ENCODE peak calls at places on chromosomes 7 and 10, in ten cellular contexts. One of them, this sample, is unnamed.

GRCh38 chr10:68095176-68095575 is 14.1 kb upstream of the MYPN start:
- DNase-seq in GM12865: no peak
- DNase-seq in left ventricle myocardium inferior: no peak
- DNase-seq in AG04450: no peak
- DNase-seq in dorsolateral prefrontal cortex: no peak
- DNase-seq in IMR-90: peak; percentile 78
- DNase-seq in esophagus squamous epithelium: no peak
- DNase-seq in cardiac muscle cell: no peak
- DNase-seq in fibroblast of mammary gland: peak; percentile 80
- DNase-seq in fibroblast of lung: no peak
- DNase-seq in this sample: peak; percentile 55

GRCh38 chr10:70803768-70804423 is 11.9 kb upstream of the SGPL1 start:
- DNase-seq in GM12865: no peak
- DNase-seq in fibroblast of mammary gland: no peak
- DNase-seq in esophagus squamous epithelium: no peak
- DNase-seq in dorsolateral prefrontal cortex: no peak
- DNase-seq in fibroblast of lung: no peak
- DNase-seq in cardiac muscle cell: no peak
- DNase-seq in AG04450: no peak
- DNase-seq in left ventricle myocardium inferior: no peak
- DNase-seq in IMR-90: no peak
- DNase-seq in this sample: no peak

GRCh38 chr7:99089914-99090629 is 53.8 kb downstream of the SMURF1 start:
- DNase-seq in fibroblast of mammary gland: no peak
- DNase-seq in dorsolateral prefrontal cortex: no peak
- DNase-seq in AG04450: no peak
- DNase-seq in esophagus squamous epithelium: no peak
- DNase-seq in IMR-90: no peak
- DNase-seq in fibroblast of lung: no peak
- DNase-seq in GM12865: no peak
- DNase-seq in cardiac muscle cell: no peak
- DNase-seq in left ventricle myocardium inferior: no peak
- DNase-seq in this sample: no peak

GRCh38 chr7:17593854-17594419 is 295.5 kb downstream of the AHR start:
- DNase-seq in cardiac muscle cell: no peak
- DNase-seq in fibroblast of lung: peak; percentile 60
- DNase-seq in GM12865: no peak
- DNase-seq in AG04450: no peak
- DNase-seq in dorsolateral prefrontal cortex: no peak
- DNase-seq in left ventricle myocardium inferior: no peak
- DNase-seq in esophagus squamous epithelium: no peak
- DNase-seq in fibroblast of mammary gland: peak; percentile 95
- DNase-seq in IMR-90: peak; percentile 18
- DNase-seq in this sample: no peak

GRCh38 chr7:24576171-24577052 is 3.2 kb downstream of the PALS2 start:
- DNase-seq in fibroblast of mammary gland: peak; percentile 83
- DNase-seq in left ventricle myocardium inferior: no peak
- DNase-seq in AG04450: peak; percentile 42
- DNase-seq in GM12865: peak; percentile 79
- DNase-seq in IMR-90: peak; percentile 77
- DNase-seq in esophagus squamous epithelium: no peak
- DNase-seq in cardiac muscle cell: peak; percentile 79
- DNase-seq in dorsolateral prefrontal cortex: no peak
- DNase-seq in fibroblast of lung: peak; percentile 87
- DNase-seq in this sample: peak; percentile 90

GRCh38 chr7:13991791-13992620 is 2.5 kb upstream of the ETV1 start:
- DNase-seq in fibroblast of mammary gland: no peak
- DNase-seq in AG04450: no peak
- DNase-seq in esophagus squamous epithelium: no peak
- DNase-seq in GM12865: no peak
- DNase-seq in left ventricle myocardium inferior: no peak
- DNase-seq in dorsolateral prefrontal cortex: no peak
- DNase-seq in cardiac muscle cell: no peak
- DNase-seq in IMR-90: no peak
- DNase-seq in fibroblast of lung: peak; percentile 44
- DNase-seq in this sample: no peak

GRCh38 chr10:117254338-117254737 is 13.4 kb downstream of the SLC18A2 start:
- DNase-seq in AG04450: no peak
- DNase-seq in left ventricle myocardium inferior: no peak
- DNase-seq in IMR-90: no peak
- DNase-seq in GM12865: no peak
- DNase-seq in cardiac muscle cell: no peak
- DNase-seq in dorsolateral prefrontal cortex: no peak
- DNase-seq in fibroblast of lung: no peak
- DNase-seq in fibroblast of mammary gland: no peak
- DNase-seq in esophagus squamous epithelium: no peak
- DNase-seq in this sample: no peak

GRCh38 chr10:103470755-103471653 is 8.0 kb downstream of the CALHM3 start:
- DNase-seq in GM12865: peak; percentile 98
- DNase-seq in dorsolateral prefrontal cortex: no peak
- DNase-seq in AG04450: no peak
- DNase-seq in fibroblast of lung: peak; percentile 62
- DNase-seq in IMR-90: no peak
- DNase-seq in esophagus squamous epithelium: peak; percentile 47
- DNase-seq in left ventricle myocardium inferior: no peak
- DNase-seq in fibroblast of mammary gland: peak; percentile 78
- DNase-seq in cardiac muscle cell: no peak
- DNase-seq in this sample: no peak

GRCh38 chr7:128032605-128033235 is 1.5 kb upstream of the LRRC4 start:
- DNase-seq in cardiac muscle cell: no peak
- DNase-seq in IMR-90: peak; percentile 28
- DNase-seq in esophagus squamous epithelium: no peak
- DNase-seq in left ventricle myocardium inferior: peak; percentile 24
- DNase-seq in AG04450: no peak
- DNase-seq in dorsolateral prefrontal cortex: no peak
- DNase-seq in GM12865: no peak
- DNase-seq in fibroblast of lung: no peak
- DNase-seq in fibroblast of mammary gland: no peak
- DNase-seq in this sample: peak; percentile 32

GRCh38 chr7:128030999-128031681 is at the start of gene LRRC4:
- DNase-seq in fibroblast of mammary gland: peak; percentile 39
- DNase-seq in cardiac muscle cell: peak; percentile 72
- DNase-seq in dorsolateral prefrontal cortex: no peak
- DNase-seq in fibroblast of lung: peak; percentile 39
- DNase-seq in IMR-90: peak; percentile 43
- DNase-seq in esophagus squamous epithelium: no peak
- DNase-seq in AG04450: no peak
- DNase-seq in left ventricle myocardium inferior: no peak
- DNase-seq in GM12865: peak; percentile 49
- DNase-seq in this sample: peak; percentile 59

GRCh38 chr7:128029405-128029995 is 1.7 kb downstream of the LRRC4 start:
- DNase-seq in dorsolateral prefrontal cortex: no peak
- DNase-seq in esophagus squamous epithelium: no peak
- DNase-seq in cardiac muscle cell: no peak
- DNase-seq in left ventricle myocardium inferior: no peak
- DNase-seq in fibroblast of lung: no peak
- DNase-seq in AG04450: no peak
- DNase-seq in fibroblast of mammary gland: no peak
- DNase-seq in IMR-90: no peak
- DNase-seq in GM12865: no peak
- DNase-seq in this sample: no peak

GRCh38 chr7:128031901-128032604 is 816 bp upstream of the LRRC4 start:
- DNase-seq in esophagus squamous epithelium: no peak
- DNase-seq in cardiac muscle cell: peak; percentile 74
- DNase-seq in fibroblast of mammary gland: peak; percentile 92
- DNase-seq in fibroblast of lung: peak; percentile 92
- DNase-seq in AG04450: peak; percentile 77
- DNase-seq in left ventricle myocardium inferior: peak; percentile 33
- DNase-seq in GM12865: peak; percentile 48
- DNase-seq in dorsolateral prefrontal cortex: no peak
- DNase-seq in IMR-90: peak; percentile 96
- DNase-seq in this sample: peak; percentile 93

DNA sequence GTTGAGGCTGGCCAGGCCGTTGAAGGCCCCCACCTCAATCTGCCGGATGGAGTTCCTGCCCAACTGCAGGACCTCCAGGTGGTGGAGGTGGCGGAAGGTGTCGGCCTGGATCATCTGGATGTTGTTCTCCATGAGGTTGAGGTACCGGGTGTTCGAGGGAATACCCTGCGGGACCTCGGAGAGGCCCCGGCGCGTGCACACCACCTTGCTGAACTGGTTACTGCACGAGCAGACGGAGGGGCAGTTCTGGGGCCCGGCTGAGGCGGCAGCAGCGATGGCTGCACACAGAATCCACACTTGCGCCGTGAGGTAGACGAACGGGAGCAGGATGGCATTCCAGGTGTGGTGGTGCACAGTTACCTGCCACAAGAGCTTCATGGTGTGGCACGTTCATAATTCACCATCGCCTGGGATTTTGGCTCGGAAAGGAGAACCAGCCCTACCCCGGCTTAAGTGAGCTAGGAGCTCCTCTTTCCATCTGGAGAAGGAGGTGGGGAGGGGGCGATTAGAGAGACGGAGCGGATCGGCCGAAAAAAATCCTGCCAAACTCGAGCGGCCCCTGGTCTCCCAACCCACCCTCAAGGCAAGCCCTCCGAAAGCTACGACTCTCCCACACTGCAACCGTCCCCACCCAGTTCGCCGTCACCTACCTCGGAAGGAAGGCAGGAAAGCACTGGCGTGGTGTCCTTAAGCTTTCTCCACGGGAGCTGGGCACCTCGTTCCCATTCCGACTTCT is 806 bp downstream of the LRRC4 start:
- DNase-seq in dorsolateral prefrontal cortex: no peak
- DNase-seq in IMR-90: no peak
- DNase-seq in left ventricle myocardium inferior: no peak
- DNase-seq in fibroblast of lung: no peak
- DNase-seq in GM12865: no peak
- DNase-seq in fibroblast of mammary gland: no peak
- DNase-seq in esophagus squamous epithelium: no peak
- DNase-seq in AG04450: no peak
- DNase-seq in cardiac muscle cell: no peak
- DNase-seq in this sample: no peak
- H3K4me3 ChIP-seq in dorsolateral prefrontal cortex: peak overlapping the region; percentile 53
- H3K4me3 ChIP-seq in IMR-90: no peak overlapping the region
- H3K4me3 ChIP-seq in left ventricle myocardium inferior: peak overlapping the region; percentile 73
- H3K4me3 ChIP-seq in fibroblast of lung: no peak overlapping the region
- H3K4me3 ChIP-seq in GM12865: no peak overlapping the region
- H3K4me3 ChIP-seq in fibroblast of mammary gland: no peak overlapping the region
- H3K4me3 ChIP-seq in esophagus squamous epithelium: peak overlapping the region; percentile 46
- H3K4me3 ChIP-seq in AG04450: peak overlapping the region; percentile 34
- H3K4me3 ChIP-seq in cardiac muscle cell: peak overlapping the region; percentile 84
- H3K4me3 ChIP-seq in this sample: no peak overlapping the region

GRCh38 chr10:33483124-33483794 is 148.8 kb upstream of the NRP1 start:
- DNase-seq in GM12865: peak; percentile 51
- DNase-seq in dorsolateral prefrontal cortex: no peak
- DNase-seq in esophagus squamous epithelium: no peak
- DNase-seq in AG04450: no peak
- DNase-seq in fibroblast of mammary gland: no peak
- DNase-seq in left ventricle myocardium inferior: no peak
- DNase-seq in cardiac muscle cell: no peak
- DNase-seq in IMR-90: peak; percentile 21
- DNase-seq in fibroblast of lung: no peak
- DNase-seq in this sample: no peak

GRCh38 chr10:33485276-33485675 is 150.8 kb upstream of the NRP1 start:
- DNase-seq in fibroblast of lung: no peak
- DNase-seq in left ventricle myocardium inferior: no peak
- DNase-seq in GM12865: peak; percentile 11
- DNase-seq in esophagus squamous epithelium: no peak
- DNase-seq in cardiac muscle cell: no peak
- DNase-seq in dorsolateral prefrontal cortex: no peak
- DNase-seq in AG04450: no peak
- DNase-seq in fibroblast of mammary gland: no peak
- DNase-seq in IMR-90: no peak
- DNase-seq in this sample: no peak

GRCh38 chr10:33489606-33490176 is 155.2 kb upstream of the NRP1 start:
- DNase-seq in AG04450: no peak
- DNase-seq in esophagus squamous epithelium: no peak
- DNase-seq in left ventricle myocardium inferior: no peak
- DNase-seq in fibroblast of mammary gland: peak; percentile 40
- DNase-seq in GM12865: no peak
- DNase-seq in dorsolateral prefrontal cortex: no peak
- DNase-seq in cardiac muscle cell: no peak
- DNase-seq in IMR-90: peak; percentile 21
- DNase-seq in fibroblast of lung: peak; percentile 34
- DNase-seq in this sample: no peak

GRCh38 chr10:33484787-33485186 is 150.3 kb upstream of the NRP1 start:
- DNase-seq in left ventricle myocardium inferior: no peak
- DNase-seq in GM12865: no peak
- DNase-seq in cardiac muscle cell: no peak
- DNase-seq in AG04450: no peak
- DNase-seq in esophagus squamous epithelium: no peak
- DNase-seq in IMR-90: peak; percentile 66
- DNase-seq in fibroblast of mammary gland: peak; percentile 83
- DNase-seq in dorsolateral prefrontal cortex: no peak
- DNase-seq in fibroblast of lung: peak; percentile 82
- DNase-seq in this sample: peak; percentile 40

DNA sequence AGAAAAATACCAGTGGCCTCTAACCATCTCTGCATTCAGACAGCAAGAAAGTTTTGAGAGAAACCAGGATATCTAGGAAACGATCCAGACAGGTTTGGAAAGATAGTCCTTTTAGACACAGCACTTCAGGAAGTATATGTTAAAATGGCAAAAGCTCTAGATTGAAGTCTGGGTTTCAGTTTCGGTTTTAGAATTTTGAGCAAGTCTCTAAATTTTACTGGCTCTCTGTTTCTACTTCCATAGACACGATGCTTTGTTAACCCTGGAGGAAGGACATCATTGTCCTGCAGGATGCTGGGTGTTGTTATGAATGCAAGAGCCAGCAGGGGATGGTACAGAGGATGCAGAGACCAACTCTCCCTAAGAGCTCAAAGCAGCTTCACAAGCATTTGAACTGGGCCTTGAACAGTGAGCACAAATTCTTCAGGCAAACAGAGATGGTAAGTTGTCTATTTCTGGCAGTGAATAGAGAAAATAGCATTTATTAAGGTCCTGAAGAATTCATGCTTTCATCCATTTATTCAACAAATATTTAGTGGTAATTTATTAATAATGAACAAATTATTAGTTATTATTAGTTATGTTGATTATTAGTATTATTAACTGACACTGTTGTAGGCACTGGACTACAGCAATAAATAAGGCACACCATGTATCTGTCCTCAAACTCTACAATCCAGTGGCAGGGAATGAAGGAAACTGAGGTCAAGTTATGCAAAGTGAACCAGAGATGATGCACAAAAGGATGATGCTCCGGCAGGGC is 152.7 kb upstream of the NRP1 start:
- DNase-seq in esophagus squamous epithelium: no peak
- DNase-seq in IMR-90: peak; percentile 9
- DNase-seq in cardiac muscle cell: no peak
- DNase-seq in AG04450: no peak
- DNase-seq in fibroblast of mammary gland: peak; percentile 21
- DNase-seq in dorsolateral prefrontal cortex: no peak
- DNase-seq in fibroblast of lung: peak; percentile 45
- DNase-seq in left ventricle myocardium inferior: no peak
- DNase-seq in GM12865: peak; percentile 18
- DNase-seq in this sample: peak; percentile 48
- TF ChIP-seq CTCF in esophagus squamous epithelium: no peak
- TF ChIP-seq CTCF in IMR-90: peak; percentile 12
- TF ChIP-seq CTCF in cardiac muscle cell: peak; percentile 20
- TF ChIP-seq CTCF in AG04450: peak; percentile 50
- TF ChIP-seq CTCF in fibroblast of mammary gland: peak; percentile 15
- TF ChIP-seq CTCF in dorsolateral prefrontal cortex: no peak
- TF ChIP-seq CTCF in fibroblast of lung: peak; percentile 28
- TF ChIP-seq CTCF in left ventricle myocardium inferior: no peak
- TF ChIP-seq CTCF in GM12865: no peak
- TF ChIP-seq CTCF in this sample: peak; percentile 44

DNA sequence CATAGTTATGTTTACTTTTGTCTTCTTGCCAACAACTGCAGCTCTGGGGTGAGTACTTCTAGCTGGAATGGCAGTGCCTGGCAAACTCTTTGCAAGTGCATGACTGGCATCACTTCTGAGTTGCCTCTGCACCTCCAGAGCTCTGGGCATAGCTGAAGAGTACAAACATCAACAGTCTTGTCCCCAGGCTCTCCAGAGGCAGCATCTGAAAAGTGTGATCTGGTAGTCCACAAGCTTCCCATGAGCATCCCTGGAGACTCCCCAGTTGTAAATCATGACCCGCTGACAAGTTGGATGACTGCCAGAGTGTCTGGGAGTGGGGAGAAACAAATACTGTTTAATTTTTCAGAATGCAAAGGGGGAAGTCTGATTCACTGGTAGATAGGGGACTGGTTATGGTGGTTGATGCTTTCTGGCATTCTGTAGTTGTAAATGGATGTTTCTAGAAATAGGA is 138.9 kb upstream of the CDK13 start:
- DNase-seq in GM12865: no peak
- DNase-seq in fibroblast of lung: peak; percentile 34
- DNase-seq in esophagus squamous epithelium: no peak
- DNase-seq in dorsolateral prefrontal cortex: no peak
- DNase-seq in cardiac muscle cell: no peak
- DNase-seq in IMR-90: peak; percentile 25
- DNase-seq in left ventricle myocardium inferior: no peak
- DNase-seq in fibroblast of mammary gland: peak; percentile 70
- DNase-seq in AG04450: no peak
- DNase-seq in this sample: peak; percentile 13
- H3K4me3 ChIP-seq in GM12865: no peak overlapping the region
- H3K4me3 ChIP-seq in fibroblast of lung: no peak overlapping the region
- H3K4me3 ChIP-seq in esophagus squamous epithelium: no peak overlapping the region
- H3K4me3 ChIP-seq in dorsolateral prefrontal cortex: no peak overlapping the region
- H3K4me3 ChIP-seq in cardiac muscle cell: no peak overlapping the region
- H3K4me3 ChIP-seq in IMR-90: no peak overlapping the region
- H3K4me3 ChIP-seq in left ventricle myocardium inferior: no peak overlapping the region
- H3K4me3 ChIP-seq in fibroblast of mammary gland: no peak overlapping the region
- H3K4me3 ChIP-seq in AG04450: no peak overlapping the region
- H3K4me3 ChIP-seq in this sample: no peak overlapping the region

DNA sequence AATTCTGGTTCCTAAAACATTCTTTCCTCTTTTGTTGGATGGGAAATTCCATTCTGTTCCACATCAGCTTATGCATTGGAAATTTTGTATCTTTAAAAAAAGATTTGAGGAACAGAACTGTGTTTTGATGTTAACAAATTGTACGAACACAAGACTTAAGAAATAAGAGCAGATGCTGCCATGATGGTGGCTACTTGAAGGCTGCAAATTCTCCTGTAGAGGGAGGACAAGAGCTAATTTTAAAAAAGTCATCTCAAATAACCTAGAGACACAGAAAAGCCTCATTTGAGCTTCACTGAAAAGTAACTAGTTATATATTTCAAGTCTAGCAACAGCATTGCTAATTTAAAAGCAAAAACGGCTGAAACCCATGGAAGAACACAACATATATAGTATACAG is 29.8 kb downstream of the NDUFB2 start:
- DNase-seq in left ventricle myocardium inferior: no peak
- DNase-seq in fibroblast of lung: peak; percentile 45
- DNase-seq in cardiac muscle cell: no peak
- DNase-seq in AG04450: no peak
- DNase-seq in IMR-90: peak; percentile 23
- DNase-seq in GM12865: peak; percentile 12
- DNase-seq in dorsolateral prefrontal cortex: no peak
- DNase-seq in esophagus squamous epithelium: no peak
- DNase-seq in fibroblast of mammary gland: peak; percentile 42
- DNase-seq in this sample: peak; percentile 73
- TF ChIP-seq CTCF in left ventricle myocardium inferior: peak; percentile 22
- TF ChIP-seq CTCF in fibroblast of lung: peak; percentile 56
- TF ChIP-seq CTCF in cardiac muscle cell: peak; percentile 40
- TF ChIP-seq CTCF in AG04450: peak; percentile 51
- TF ChIP-seq CTCF in IMR-90: peak; percentile 36
- TF ChIP-seq CTCF in GM12865: peak; percentile 13
- TF ChIP-seq CTCF in dorsolateral prefrontal cortex: peak; percentile 27
- TF ChIP-seq CTCF in esophagus squamous epithelium: no peak
- TF ChIP-seq CTCF in fibroblast of mammary gland: peak; percentile 46
- TF ChIP-seq CTCF in this sample: peak; percentile 67